ENCODE peak calls at places on chromosomes 13 and 19, in nine cellular contexts. One of them, this sample, is unnamed.

GRCh38 chr13:30720470-30720869 is 14.9 kb upstream of the ALOX5AP start:
- DNase-seq in sigmoid colon: no peak
- DNase-seq in dorsolateral prefrontal cortex: no peak
- DNase-seq in lower leg skin: no peak
- DNase-seq in BE2C: no peak
- DNase-seq in cardiac fibroblast: peak; percentile 30
- DNase-seq in WTC11: no peak
- DNase-seq in uterus: no peak
- DNase-seq in GM13977: peak; percentile 52
- DNase-seq in this sample: no peak

GRCh38 chr13:108044929-108045328 is 170.4 kb downstream of the LIG4 start:
- DNase-seq in sigmoid colon: no peak
- DNase-seq in dorsolateral prefrontal cortex: no peak
- DNase-seq in lower leg skin: no peak
- DNase-seq in BE2C: no peak
- DNase-seq in cardiac fibroblast: no peak
- DNase-seq in WTC11: no peak
- DNase-seq in uterus: no peak
- DNase-seq in GM13977: no peak
- DNase-seq in this sample: no peak

GRCh38 chr19:9309974-9310446 is 372 bp upstream of the ZNF699 start:
- DNase-seq in sigmoid colon: peak; percentile 96
- DNase-seq in dorsolateral prefrontal cortex: peak; percentile 94
- DNase-seq in lower leg skin: peak; percentile 85
- DNase-seq in BE2C: peak; percentile 97
- DNase-seq in cardiac fibroblast: peak; percentile 96
- DNase-seq in WTC11: peak; percentile 91
- DNase-seq in uterus: peak; percentile 94
- DNase-seq in GM13977: peak; percentile 77
- DNase-seq in this sample: peak; percentile 97

GRCh38 chr13:51781246-51782022 is 22.5 kb downstream of the DHRS12 start:
- DNase-seq in sigmoid colon: no peak
- DNase-seq in dorsolateral prefrontal cortex: no peak
- DNase-seq in lower leg skin: no peak
- DNase-seq in BE2C: peak; percentile 57
- DNase-seq in cardiac fibroblast: peak; percentile 46
- DNase-seq in WTC11: peak; percentile 56
- DNase-seq in uterus: no peak
- DNase-seq in GM13977: peak; percentile 36
- DNase-seq in this sample: no peak

GRCh38 chr19:8036438-8037099 is 16.0 kb upstream of the CCL25 start:
- DNase-seq in sigmoid colon: no peak
- DNase-seq in dorsolateral prefrontal cortex: no peak
- DNase-seq in lower leg skin: no peak
- DNase-seq in BE2C: no peak
- DNase-seq in cardiac fibroblast: no peak
- DNase-seq in WTC11: no peak
- DNase-seq in uterus: no peak
- DNase-seq in GM13977: no peak
- DNase-seq in this sample: no peak

GRCh38 chr19:18399008-18399407 is 1.6 kb upstream of the LRRC25 start:
- DNase-seq in sigmoid colon: no peak
- DNase-seq in dorsolateral prefrontal cortex: no peak
- DNase-seq in lower leg skin: no peak
- DNase-seq in BE2C: no peak
- DNase-seq in cardiac fibroblast: peak; percentile 69
- DNase-seq in WTC11: no peak
- DNase-seq in uterus: no peak
- DNase-seq in GM13977: no peak
- DNase-seq in this sample: no peak

GRCh38 chr13:77002590-77003190 is 10.8 kb downstream of the CLN5 start:
- DNase-seq in sigmoid colon: no peak
- DNase-seq in dorsolateral prefrontal cortex: no peak
- DNase-seq in lower leg skin: no peak
- DNase-seq in BE2C: no peak
- DNase-seq in cardiac fibroblast: peak; percentile 53
- DNase-seq in WTC11: no peak
- DNase-seq in uterus: no peak
- DNase-seq in GM13977: no peak
- DNase-seq in this sample: no peak

GRCh38 chr19:5041168-5042038 is 72.5 kb downstream of the KDM4B start:
- DNase-seq in sigmoid colon: no peak
- DNase-seq in dorsolateral prefrontal cortex: no peak
- DNase-seq in lower leg skin: no peak
- DNase-seq in BE2C: no peak
- DNase-seq in cardiac fibroblast: no peak
- DNase-seq in WTC11: no peak
- DNase-seq in uterus: no peak
- DNase-seq in GM13977: no peak
- DNase-seq in this sample: no peak

GRCh38 chr13:30808600-30808999 is 73.3 kb downstream of the ALOX5AP start:
- DNase-seq in sigmoid colon: peak; percentile 19
- DNase-seq in dorsolateral prefrontal cortex: no peak
- DNase-seq in lower leg skin: no peak
- DNase-seq in BE2C: no peak
- DNase-seq in cardiac fibroblast: peak; percentile 54
- DNase-seq in WTC11: no peak
- DNase-seq in uterus: no peak
- DNase-seq in GM13977: no peak
- DNase-seq in this sample: no peak

GRCh38 chr19:34962281-34962944 is 1.6 kb downstream of the ZNF792 start:
- DNase-seq in sigmoid colon: no peak
- DNase-seq in dorsolateral prefrontal cortex: no peak
- DNase-seq in lower leg skin: no peak
- DNase-seq in BE2C: peak; percentile 70
- DNase-seq in cardiac fibroblast: no peak
- DNase-seq in WTC11: no peak
- DNase-seq in uterus: no peak
- DNase-seq in GM13977: no peak
- DNase-seq in this sample: no peak

GRCh38 chr19:15897738-15898276 is at the start of gene CYP4F2:
- DNase-seq in sigmoid colon: no peak
- DNase-seq in dorsolateral prefrontal cortex: no peak
- DNase-seq in lower leg skin: no peak
- DNase-seq in BE2C: no peak
- DNase-seq in cardiac fibroblast: no peak
- DNase-seq in WTC11: no peak
- DNase-seq in uterus: no peak
- DNase-seq in GM13977: no peak
- DNase-seq in this sample: no peak

GRCh38 chr13:81929988-81930387 is 1589.1 kb upstream of the SPRY2 start:
- DNase-seq in sigmoid colon: no peak
- DNase-seq in dorsolateral prefrontal cortex: no peak
- DNase-seq in lower leg skin: no peak
- DNase-seq in BE2C: no peak
- DNase-seq in cardiac fibroblast: peak; percentile 5
- DNase-seq in WTC11: no peak
- DNase-seq in uterus: no peak
- DNase-seq in GM13977: no peak
- DNase-seq in this sample: no peak
- TF ChIP-seq CTCF in sigmoid colon: peak; percentile 22
- TF ChIP-seq CTCF in dorsolateral prefrontal cortex: peak; percentile 50
- TF ChIP-seq CTCF in lower leg skin: no peak
- TF ChIP-seq CTCF in BE2C: peak; percentile 82
- TF ChIP-seq CTCF in cardiac fibroblast: no peak
- TF ChIP-seq CTCF in WTC11: no peak
- TF ChIP-seq CTCF in uterus: no peak
- TF ChIP-seq CTCF in GM13977: peak; percentile 17
- TF ChIP-seq CTCF in this sample: peak; percentile 26

DNA sequence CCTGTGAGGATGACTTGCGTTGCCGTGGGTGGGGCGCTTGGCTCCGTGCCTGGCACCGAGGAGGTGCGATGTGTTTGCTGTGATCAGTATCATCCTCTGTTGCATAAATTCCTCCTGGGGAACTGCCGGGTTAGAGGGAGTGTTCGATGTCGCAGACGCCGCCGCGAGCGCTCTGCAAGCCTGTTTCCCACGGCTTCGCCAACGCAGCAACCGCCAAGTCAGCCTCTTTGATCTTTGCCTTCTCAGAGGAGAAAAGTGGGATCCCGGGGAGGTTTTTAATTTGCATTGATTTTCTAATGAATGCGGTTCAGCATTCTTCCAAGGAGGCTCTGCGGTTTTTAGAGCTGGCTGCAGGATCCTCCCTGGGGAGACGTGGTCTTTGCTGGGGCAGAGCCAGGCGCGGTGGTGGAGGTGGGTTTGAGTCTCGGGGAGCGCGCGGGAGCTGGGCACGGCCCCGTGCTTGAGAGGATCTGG is 7.6 kb downstream of the GPR32 start:
- DNase-seq in sigmoid colon: no peak
- DNase-seq in dorsolateral prefrontal cortex: no peak
- DNase-seq in lower leg skin: no peak
- DNase-seq in BE2C: no peak
- DNase-seq in cardiac fibroblast: no peak
- DNase-seq in WTC11: peak; percentile 71
- DNase-seq in uterus: no peak
- DNase-seq in GM13977: peak; percentile 13
- DNase-seq in this sample: no peak
- TF ChIP-seq CTCF in sigmoid colon: no peak
- TF ChIP-seq CTCF in dorsolateral prefrontal cortex: no peak
- TF ChIP-seq CTCF in lower leg skin: no peak
- TF ChIP-seq CTCF in BE2C: no peak
- TF ChIP-seq CTCF in cardiac fibroblast: no peak
- TF ChIP-seq CTCF in WTC11: no peak
- TF ChIP-seq CTCF in uterus: no peak
- TF ChIP-seq CTCF in GM13977: no peak
- TF ChIP-seq CTCF in this sample: no peak

GRCh38 chr13:32266130-32266529 is 49.0 kb downstream of the ZAR1L start:
- DNase-seq in sigmoid colon: no peak
- DNase-seq in dorsolateral prefrontal cortex: no peak
- DNase-seq in lower leg skin: no peak
- DNase-seq in BE2C: no peak
- DNase-seq in cardiac fibroblast: no peak
- DNase-seq in WTC11: no peak
- DNase-seq in uterus: no peak
- DNase-seq in GM13977: no peak
- DNase-seq in this sample: no peak
- TF ChIP-seq CTCF in sigmoid colon: no peak
- TF ChIP-seq CTCF in dorsolateral prefrontal cortex: no peak
- TF ChIP-seq CTCF in lower leg skin: no peak
- TF ChIP-seq CTCF in BE2C: no peak
- TF ChIP-seq CTCF in cardiac fibroblast: no peak
- TF ChIP-seq CTCF in WTC11: no peak
- TF ChIP-seq CTCF in uterus: no peak
- TF ChIP-seq CTCF in GM13977: no peak
- TF ChIP-seq CTCF in this sample: no peak

GRCh38 chr19:42657551-42657950 is 62.8 kb upstream of the CEACAM8 start:
- DNase-seq in sigmoid colon: no peak
- DNase-seq in dorsolateral prefrontal cortex: no peak
- DNase-seq in lower leg skin: no peak
- DNase-seq in BE2C: no peak
- DNase-seq in cardiac fibroblast: peak; percentile 49
- DNase-seq in WTC11: no peak
- DNase-seq in uterus: no peak
- DNase-seq in GM13977: no peak
- DNase-seq in this sample: no peak
- TF ChIP-seq CTCF in sigmoid colon: no peak
- TF ChIP-seq CTCF in dorsolateral prefrontal cortex: no peak
- TF ChIP-seq CTCF in lower leg skin: no peak
- TF ChIP-seq CTCF in BE2C: no peak
- TF ChIP-seq CTCF in cardiac fibroblast: no peak
- TF ChIP-seq CTCF in WTC11: no peak
- TF ChIP-seq CTCF in uterus: no peak
- TF ChIP-seq CTCF in GM13977: no peak
- TF ChIP-seq CTCF in this sample: no peak

DNA sequence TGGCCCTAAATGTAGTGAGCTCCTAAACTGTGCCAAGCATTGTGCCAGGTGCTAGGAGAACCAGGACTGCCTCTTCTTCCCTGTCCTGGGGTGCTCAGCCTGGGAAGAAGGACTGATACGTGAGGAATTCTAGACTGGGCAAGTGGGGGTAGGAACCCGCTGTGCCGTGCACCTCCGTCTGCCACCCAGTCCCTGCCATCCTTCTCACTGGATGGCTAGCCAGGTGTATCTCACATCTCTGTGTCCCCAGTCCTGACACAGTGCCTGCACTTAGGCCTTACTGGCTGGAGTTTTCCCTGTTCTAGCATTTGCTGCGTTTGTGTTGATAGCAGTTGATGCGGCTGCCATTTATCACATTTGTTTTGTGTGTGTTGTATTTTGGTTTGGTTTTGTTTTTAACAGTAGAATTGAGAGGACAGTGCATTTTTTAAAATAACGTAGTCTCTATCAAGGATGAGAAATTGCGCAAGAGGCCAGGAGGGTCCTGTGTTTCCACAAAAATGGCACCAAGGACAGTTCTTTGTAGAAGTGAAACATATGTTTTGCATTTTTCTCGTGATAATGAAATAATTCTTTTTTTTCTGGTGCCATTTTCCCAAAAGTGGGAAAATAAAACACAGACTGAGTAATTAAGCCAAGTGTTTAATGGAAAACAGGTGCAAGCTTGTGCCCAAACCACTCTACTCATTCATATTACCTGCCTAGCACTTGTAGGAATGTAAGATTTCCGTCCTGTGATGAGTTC is 4.7 kb upstream of the GPR183 start:
- DNase-seq in sigmoid colon: peak; percentile 80
- DNase-seq in dorsolateral prefrontal cortex: no peak
- DNase-seq in lower leg skin: no peak
- DNase-seq in BE2C: no peak
- DNase-seq in cardiac fibroblast: no peak
- DNase-seq in WTC11: no peak
- DNase-seq in uterus: peak; percentile 46
- DNase-seq in GM13977: no peak
- DNase-seq in this sample: no peak
- TF ChIP-seq CTCF in sigmoid colon: no peak
- TF ChIP-seq CTCF in dorsolateral prefrontal cortex: no peak
- TF ChIP-seq CTCF in lower leg skin: no peak
- TF ChIP-seq CTCF in BE2C: no peak
- TF ChIP-seq CTCF in cardiac fibroblast: no peak
- TF ChIP-seq CTCF in WTC11: no peak
- TF ChIP-seq CTCF in uterus: no peak
- TF ChIP-seq CTCF in GM13977: no peak
- TF ChIP-seq CTCF in this sample: no peak

DNA sequence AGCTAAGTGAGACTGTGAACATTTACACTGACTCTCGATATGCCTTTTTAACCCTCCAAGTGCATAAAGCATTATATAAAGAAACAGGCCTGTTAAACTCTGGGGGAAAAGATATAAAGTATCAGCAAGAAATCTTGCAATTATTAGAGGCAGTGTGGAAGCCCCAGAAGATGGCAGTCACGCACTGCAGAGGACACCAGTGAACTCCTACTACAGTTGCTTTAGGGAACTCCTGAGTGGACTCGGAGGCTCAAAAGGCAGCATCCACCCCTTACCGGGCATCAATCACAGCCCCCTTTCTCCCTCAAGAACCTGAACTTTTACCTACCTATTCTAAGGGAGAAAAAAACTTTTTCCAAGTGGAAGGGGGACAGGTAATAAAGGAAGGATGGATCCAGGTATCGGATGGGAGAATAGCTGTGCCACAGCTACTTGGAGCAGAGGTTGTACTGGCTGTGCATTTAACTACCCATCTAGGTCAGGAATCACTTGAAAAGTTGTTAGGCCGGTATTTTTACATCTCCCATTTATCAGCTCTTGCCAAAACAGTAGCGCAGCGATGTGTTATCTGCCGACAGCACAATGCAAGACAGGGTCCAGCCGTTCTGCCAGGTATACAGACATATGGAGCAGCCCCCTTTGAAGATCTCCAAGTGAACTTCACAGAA is 80.1 kb downstream of the ZNF486 start:
- DNase-seq in sigmoid colon: no peak
- DNase-seq in dorsolateral prefrontal cortex: peak; percentile 62
- DNase-seq in lower leg skin: no peak
- DNase-seq in BE2C: no peak
- DNase-seq in cardiac fibroblast: peak; percentile 34
- DNase-seq in WTC11: peak; percentile 69
- DNase-seq in uterus: peak; percentile 48
- DNase-seq in GM13977: no peak
- DNase-seq in this sample: peak; percentile 71
- TF ChIP-seq CTCF in sigmoid colon: peak; percentile 32
- TF ChIP-seq CTCF in dorsolateral prefrontal cortex: peak; percentile 77
- TF ChIP-seq CTCF in lower leg skin: no peak
- TF ChIP-seq CTCF in BE2C: peak; percentile 33
- TF ChIP-seq CTCF in cardiac fibroblast: peak; percentile 47
- TF ChIP-seq CTCF in WTC11: peak; percentile 41
- TF ChIP-seq CTCF in uterus: peak; percentile 47
- TF ChIP-seq CTCF in GM13977: peak; percentile 50
- TF ChIP-seq CTCF in this sample: peak; percentile 83